ENCODE peak calls at places on chromosome 17, in six cellular contexts. M is progenitor cell of endocrine pancreas; T is CD4-positive, alpha-beta memory T cell; V is A172; G is DMS 273 treated with DMSO at 0.1 percent for 48 hours; H is psoas muscle. I is an unnamed sample.

GRCh38 chr17:77479372-77479781 is 338.6 kb downstream of the SEC14L1 start:
- DNase-seq in M (no peak), T (no peak), V (no peak), G (no peak), H (no peak), I (no peak)

GRCh38 chr17:17510456-17511292 is 14.5 kb upstream of the RASD1 start:
- DNase-seq in M (no peak), T (no peak), V (peak), G (no peak), H (peak), I (no peak)

GRCh38 chr17:32275060-32276042 is 9.7 kb downstream of the RHBDL3 start:
- DNase-seq in M (no peak), T (no peak), V (peak), G (peak), H (peak), I (no peak)

GRCh38 chr17:6711081-6711674 is 2.0 kb downstream of the SLC13A5 start:
- DNase-seq in M (no peak), T (no peak), V (no peak), G (no peak), H (no peak), I (no peak)

GRCh38 chr17:45940826-45941225 is 46.5 kb downstream of the MAPT start:
- DNase-seq in M (no peak), T (no peak), V (no peak), G (peak), H (no peak), I (no peak)

GRCh38 chr17:5419959-5420653 is at the start of gene RPAIN:
- DNase-seq in M (peak), T (no peak), V (no peak), G (peak), H (peak), I (no peak)

GRCh38 chr17:79203657-79204056 is 129.0 kb downstream of the ENGASE start:
- DNase-seq in M (no peak), T (no peak), V (no peak), G (no peak), H (no peak), I (no peak)

GRCh38 chr17:3298260-3298659 is at the start of gene OR3A1:
- DNase-seq in M (no peak), T (no peak), V (no peak), G (no peak), H (no peak), I (no peak)

GRCh38 chr17:45218895-45219661 is 2.6 kb upstream of the FMNL1 start:
- DNase-seq in M (peak), T (peak), V (peak), G (no peak), H (peak), I (peak)

GRCh38 chr17:22454070-22454999 is 762.0 kb downstream of the KCNJ18 start:
- DNase-seq in M (no peak), T (no peak), V (no peak), G (no peak), H (no peak), I (no peak)

GRCh38 chr17:50365649-50366393 is 7.2 kb downstream of the MRPL27 start:
- DNase-seq in M (no peak), T (no peak), V (no peak), G (no peak), H (no peak), I (no peak)

GRCh38 chr17:32746280-32746679 is 130.6 kb downstream of the MYO1D start:
- DNase-seq in M (no peak), T (no peak), V (no peak), G (no peak), H (no peak), I (no peak)

GRCh38 chr17:7839199-7839889 is 5.3 kb downstream of the KDM6B start:
- DNase-seq in M (no peak), T (no peak), V (no peak), G (no peak), H (no peak), I (no peak)

GRCh38 chr17:13827118-13827517 is 225.4 kb upstream of the HS3ST3A1 start:
- DNase-seq in M (no peak), T (no peak), V (no peak), G (no peak), H (no peak), I (no peak)

GRCh38 chr17:36705651-36706436 is 104.5 kb downstream of the MRM1 start:
- DNase-seq in M (no peak), T (peak), V (peak), G (peak), H (no peak), I (no peak)

I was measured in neuronal stem cell.